ENCODE peak calls at places on chromosome 7, in eight cellular contexts. One of them, this sample, is unnamed.

GRCh38 chr7:7439564-7439963 is 96.1 kb downstream of the COL28A1 start:
- DNase-seq in ACHN: no peak
- DNase-seq in fibroblast of the conjunctiva: no peak
- DNase-seq in activated T-helper 1 cell treated with anti-CD3 and anti-CD28 coated beads, Interleukin-12 subunit alpha, Interleukin-12 subunit beta, Interleukin-2, Interleukin-4 antibody, amounts not matched to agents 30 ng/mL and 10 ng/mL and 1 ng/mL, durations not matched to agents 14 hours and 24 hours and 36 hours: no peak
- DNase-seq in glutamatergic neuron: no peak
- DNase-seq in stimulated activated CD8-positive, alpha-beta memory T cell treated with anti-CD3 and anti-CD28 coated beads, Interleukin-12 subunit alpha, Interleukin-12 subunit beta, amount 100 ng/mL, for 4 hours: no peak
- DNase-seq in prostate gland: no peak
- DNase-seq in Right ventricle myocardium superior: no peak
- DNase-seq in this sample: no peak

GRCh38 chr7:35260254-35260653 is 6.4 kb upstream of the TBX20 start:
- DNase-seq in ACHN: no peak
- DNase-seq in fibroblast of the conjunctiva: no peak
- DNase-seq in activated T-helper 1 cell treated with anti-CD3 and anti-CD28 coated beads, Interleukin-12 subunit alpha, Interleukin-12 subunit beta, Interleukin-2, Interleukin-4 antibody, amounts not matched to agents 30 ng/mL and 10 ng/mL and 1 ng/mL, durations not matched to agents 14 hours and 24 hours and 36 hours: no peak
- DNase-seq in glutamatergic neuron: no peak
- DNase-seq in stimulated activated CD8-positive, alpha-beta memory T cell treated with anti-CD3 and anti-CD28 coated beads, Interleukin-12 subunit alpha, Interleukin-12 subunit beta, amount 100 ng/mL, for 4 hours: no peak
- DNase-seq in prostate gland: no peak
- DNase-seq in Right ventricle myocardium superior: no peak
- DNase-seq in this sample: no peak

GRCh38 chr7:74059681-74060588 is 23.7 kb upstream of the LIMK1 start:
- DNase-seq in ACHN: peak; percentile 60
- DNase-seq in fibroblast of the conjunctiva: no peak
- DNase-seq in activated T-helper 1 cell treated with anti-CD3 and anti-CD28 coated beads, Interleukin-12 subunit alpha, Interleukin-12 subunit beta, Interleukin-2, Interleukin-4 antibody, amounts not matched to agents 30 ng/mL and 10 ng/mL and 1 ng/mL, durations not matched to agents 14 hours and 24 hours and 36 hours: no peak
- DNase-seq in glutamatergic neuron: peak; percentile 1
- DNase-seq in stimulated activated CD8-positive, alpha-beta memory T cell treated with anti-CD3 and anti-CD28 coated beads, Interleukin-12 subunit alpha, Interleukin-12 subunit beta, amount 100 ng/mL, for 4 hours: no peak
- DNase-seq in prostate gland: peak; percentile 89
- DNase-seq in Right ventricle myocardium superior: no peak
- DNase-seq in this sample: no peak

GRCh38 chr7:2009541-2010001 is 223.2 kb downstream of the MAD1L1 start:
- DNase-seq in ACHN: no peak
- DNase-seq in fibroblast of the conjunctiva: no peak
- DNase-seq in activated T-helper 1 cell treated with anti-CD3 and anti-CD28 coated beads, Interleukin-12 subunit alpha, Interleukin-12 subunit beta, Interleukin-2, Interleukin-4 antibody, amounts not matched to agents 30 ng/mL and 10 ng/mL and 1 ng/mL, durations not matched to agents 14 hours and 24 hours and 36 hours: no peak
- DNase-seq in glutamatergic neuron: peak; percentile 10
- DNase-seq in stimulated activated CD8-positive, alpha-beta memory T cell treated with anti-CD3 and anti-CD28 coated beads, Interleukin-12 subunit alpha, Interleukin-12 subunit beta, amount 100 ng/mL, for 4 hours: no peak
- DNase-seq in prostate gland: no peak
- DNase-seq in Right ventricle myocardium superior: peak; percentile 86
- DNase-seq in this sample: no peak

GRCh38 chr7:27640914-27641570 is 21.6 kb downstream of the HIBADH start:
- DNase-seq in ACHN: peak; percentile 73
- DNase-seq in fibroblast of the conjunctiva: peak; percentile 81
- DNase-seq in activated T-helper 1 cell treated with anti-CD3 and anti-CD28 coated beads, Interleukin-12 subunit alpha, Interleukin-12 subunit beta, Interleukin-2, Interleukin-4 antibody, amounts not matched to agents 30 ng/mL and 10 ng/mL and 1 ng/mL, durations not matched to agents 14 hours and 24 hours and 36 hours: no peak
- DNase-seq in glutamatergic neuron: no peak
- DNase-seq in stimulated activated CD8-positive, alpha-beta memory T cell treated with anti-CD3 and anti-CD28 coated beads, Interleukin-12 subunit alpha, Interleukin-12 subunit beta, amount 100 ng/mL, for 4 hours: no peak
- DNase-seq in prostate gland: no peak
- DNase-seq in Right ventricle myocardium superior: no peak
- DNase-seq in this sample: no peak

GRCh38 chr7:33452805-33453502 is 323.6 kb downstream of the BBS9 start:
- DNase-seq in ACHN: no peak
- DNase-seq in fibroblast of the conjunctiva: no peak
- DNase-seq in activated T-helper 1 cell treated with anti-CD3 and anti-CD28 coated beads, Interleukin-12 subunit alpha, Interleukin-12 subunit beta, Interleukin-2, Interleukin-4 antibody, amounts not matched to agents 30 ng/mL and 10 ng/mL and 1 ng/mL, durations not matched to agents 14 hours and 24 hours and 36 hours: no peak
- DNase-seq in glutamatergic neuron: no peak
- DNase-seq in stimulated activated CD8-positive, alpha-beta memory T cell treated with anti-CD3 and anti-CD28 coated beads, Interleukin-12 subunit alpha, Interleukin-12 subunit beta, amount 100 ng/mL, for 4 hours: no peak
- DNase-seq in prostate gland: no peak
- DNase-seq in Right ventricle myocardium superior: no peak
- DNase-seq in this sample: no peak

GRCh38 chr7:91557789-91558396 is 293.7 kb downstream of the FZD1 start:
- DNase-seq in ACHN: peak; percentile 99
- DNase-seq in fibroblast of the conjunctiva: peak; percentile 71
- DNase-seq in activated T-helper 1 cell treated with anti-CD3 and anti-CD28 coated beads, Interleukin-12 subunit alpha, Interleukin-12 subunit beta, Interleukin-2, Interleukin-4 antibody, amounts not matched to agents 30 ng/mL and 10 ng/mL and 1 ng/mL, durations not matched to agents 14 hours and 24 hours and 36 hours: no peak
- DNase-seq in glutamatergic neuron: no peak
- DNase-seq in stimulated activated CD8-positive, alpha-beta memory T cell treated with anti-CD3 and anti-CD28 coated beads, Interleukin-12 subunit alpha, Interleukin-12 subunit beta, amount 100 ng/mL, for 4 hours: no peak
- DNase-seq in prostate gland: peak; percentile 38
- DNase-seq in Right ventricle myocardium superior: no peak
- DNase-seq in this sample: no peak

GRCh38 chr7:4282434-4283223 is 399.5 kb upstream of the FOXK1 start:
- DNase-seq in ACHN: peak; percentile 22
- DNase-seq in fibroblast of the conjunctiva: no peak
- DNase-seq in activated T-helper 1 cell treated with anti-CD3 and anti-CD28 coated beads, Interleukin-12 subunit alpha, Interleukin-12 subunit beta, Interleukin-2, Interleukin-4 antibody, amounts not matched to agents 30 ng/mL and 10 ng/mL and 1 ng/mL, durations not matched to agents 14 hours and 24 hours and 36 hours: no peak
- DNase-seq in glutamatergic neuron: no peak
- DNase-seq in stimulated activated CD8-positive, alpha-beta memory T cell treated with anti-CD3 and anti-CD28 coated beads, Interleukin-12 subunit alpha, Interleukin-12 subunit beta, amount 100 ng/mL, for 4 hours: no peak
- DNase-seq in prostate gland: no peak
- DNase-seq in Right ventricle myocardium superior: no peak
- DNase-seq in this sample: no peak

GRCh38 chr7:55131421-55131929 is 112.7 kb downstream of the EGFR start:
- DNase-seq in ACHN: no peak
- DNase-seq in fibroblast of the conjunctiva: no peak
- DNase-seq in activated T-helper 1 cell treated with anti-CD3 and anti-CD28 coated beads, Interleukin-12 subunit alpha, Interleukin-12 subunit beta, Interleukin-2, Interleukin-4 antibody, amounts not matched to agents 30 ng/mL and 10 ng/mL and 1 ng/mL, durations not matched to agents 14 hours and 24 hours and 36 hours: no peak
- DNase-seq in glutamatergic neuron: peak; percentile 60
- DNase-seq in stimulated activated CD8-positive, alpha-beta memory T cell treated with anti-CD3 and anti-CD28 coated beads, Interleukin-12 subunit alpha, Interleukin-12 subunit beta, amount 100 ng/mL, for 4 hours: no peak
- DNase-seq in prostate gland: no peak
- DNase-seq in Right ventricle myocardium superior: peak; percentile 45
- DNase-seq in this sample: no peak

This sample was measured in HL-60.